ENCODE peak calls at places on chromosomes 6 and 20, in seven cellular contexts. G is ovary, D is endothelial cell of umbilical vein, H is upper lobe of right lung, B is A549, O is pancreas, W is cardiac muscle cell. E is an unnamed sample.

GRCh38 chr6:38239719-38240451 is 399.8 kb downstream of the BTBD9 start:
- DNase-seq in H (no peak), O (no peak), G (no peak), B (peak; percentile 7), W (no peak), D (peak; percentile 29), E (no peak)

GRCh38 chr6:108438918-108439317 is 121.8 kb upstream of the FOXO3 start:
- DNase-seq in B (no peak), W (peak; percentile 19), O (no peak), G (no peak), H (no peak), D (no peak), E (no peak)

GRCh38 chr20:4889446-4889845 is 111.9 kb downstream of the SLC23A2 start:
- DNase-seq in B (no peak), G (no peak), W (no peak), H (no peak), D (no peak), O (no peak), E (no peak)

GRCh38 chr20:50338479-50339195 is 148.0 kb downstream of the CEBPB start:
- DNase-seq in D (no peak), O (no peak), H (no peak), B (no peak), G (no peak), W (peak; percentile 37), E (no peak)

GRCh38 chr20:39019805-39020325 is 57.7 kb downstream of the DHX35 start:
- DNase-seq in H (no peak), O (no peak), W (peak; percentile 30), G (no peak), D (no peak), B (no peak), E (no peak)

GRCh38 chr6:167093922-167094432 is 28.9 kb upstream of the CCR6 start:
- DNase-seq in B (no peak), G (no peak), O (no peak), H (no peak), W (peak; percentile 6), D (no peak), E (peak; percentile 57)

GRCh38 chr6:111846511-111847409 is 26.5 kb downstream of the FYN start:
- DNase-seq in O (no peak), H (no peak), D (no peak), G (no peak), B (no peak), W (no peak), E (no peak)

GRCh38 chr20:38473353-38473795 is 731 bp downstream of the RALGAPB start:
- DNase-seq in D (peak; percentile 39), W (peak; percentile 36), G (no peak), H (no peak), B (peak; percentile 25), O (peak; percentile 39), E (no peak)

GRCh38 chr20:4026093-4026601 is 10.8 kb upstream of the RNF24 start:
- DNase-seq in B (no peak), D (peak; percentile 61), O (no peak), W (peak; percentile 93), H (no peak), G (no peak), E (no peak)

GRCh38 chr6:15090145-15090579 is 155.7 kb upstream of the JARID2 start:
- DNase-seq in B (no peak), W (no peak), G (no peak), H (no peak), D (no peak), O (no peak), E (no peak)

GRCh38 chr20:46137816-46138215 is 19.7 kb downstream of the CD40 start:
- DNase-seq in B (no peak), H (no peak), W (no peak), D (no peak), O (no peak), G (no peak), E (no peak)

GRCh38 chr6:11224252-11224965 is 8.1 kb downstream of the NEDD9 start:
- DNase-seq in W (peak; percentile 51), D (peak; percentile 72), H (no peak), G (no peak), B (no peak), O (no peak), E (peak; percentile 28)

GRCh38 chr20:9200620-9201019 is 131.7 kb downstream of the PLCB4 start:
- DNase-seq in O (no peak), G (no peak), D (no peak), B (peak; percentile 96), W (peak; percentile 72), H (no peak), E (no peak)

GRCh38 chr6:11876934-11877433 is 98.4 kb upstream of the ADTRP start:
- DNase-seq in B (no peak), G (no peak), D (no peak), W (no peak), H (no peak), O (no peak), E (no peak)

GRCh38 chr20:62825288-62825993 is 8.6 kb downstream of the COL9A3 start:
- DNase-seq in O (no peak), G (no peak), W (no peak), B (no peak), D (no peak), H (no peak), E (no peak)

GRCh38 chr6:14550817-14551216 is 433.2 kb downstream of the CD83 start:
- DNase-seq in B (no peak), D (no peak), H (no peak), G (no peak), O (no peak), W (peak; percentile 15), E (no peak)

DNA sequence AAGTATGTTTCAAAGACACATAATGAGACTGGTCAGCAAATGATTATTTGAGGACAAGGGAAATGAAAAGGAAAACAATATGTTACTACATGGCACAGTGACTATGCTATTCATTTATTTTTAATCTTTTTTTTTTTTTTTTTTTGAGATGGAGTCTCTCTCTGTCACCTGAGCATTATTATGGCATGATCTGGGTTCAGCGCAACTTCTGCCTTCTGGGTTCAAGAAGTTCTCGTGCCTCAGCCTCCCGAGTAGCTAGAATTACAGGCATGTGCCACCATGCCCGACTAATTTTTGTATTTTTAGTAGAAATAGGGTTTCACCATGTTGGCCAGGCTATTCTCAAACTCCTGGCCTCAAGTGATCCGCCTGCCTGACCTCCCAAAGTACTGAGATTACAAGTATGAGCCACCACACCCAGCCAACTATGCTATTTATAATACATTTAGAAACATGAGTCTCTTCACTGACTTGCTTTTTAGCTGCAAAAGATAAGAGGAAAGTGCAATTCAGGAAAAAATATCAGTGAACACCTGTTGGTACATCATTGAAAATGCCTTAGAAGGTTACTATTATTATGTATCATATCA is 3.4 kb downstream of the CALHM4 start:
- DNase-seq in O (no peak), W (no peak), D (no peak), G (no peak), B (no peak), H (no peak), E (no peak)
- H3K27ac ChIP-seq in O (no peak overlapping the region), W (no peak overlapping the region), D (no peak overlapping the region), G (no peak overlapping the region), B (peak overlapping the region; percentile 76), H (no peak overlapping the region), E (no peak overlapping the region)

GRCh38 chr20:44576297-44576696 is 6.1 kb upstream of the PKIG start:
- DNase-seq in D (peak; percentile 76), O (no peak), H (no peak), B (peak; percentile 51), W (peak; percentile 71), G (no peak), E (no peak)
- TF ChIP-seq CTCF in D (peak; percentile 35), O (no peak), H (peak; percentile 35), B (peak; percentile 13), W (peak; percentile 53), G (no peak), E (no peak)

GRCh38 chr6:138323821-138324220 is 53.9 kb upstream of the SMIM28 start:
- DNase-seq in D (no peak), O (no peak), H (no peak), W (no peak), G (no peak), B (no peak), E (no peak)

GRCh38 chr6:138331984-138332383 is 45.7 kb upstream of the SMIM28 start:
- DNase-seq in H (no peak), B (no peak), G (no peak), W (no peak), D (no peak), O (no peak), E (no peak)

GRCh38 chr6:138330763-138331162 is 46.9 kb upstream of the SMIM28 start:
- DNase-seq in D (no peak), G (no peak), H (no peak), B (no peak), O (no peak), W (no peak), E (no peak)

GRCh38 chr6:138331444-138331843 is 46.3 kb upstream of the SMIM28 start:
- DNase-seq in B (no peak), W (no peak), O (no peak), D (no peak), H (no peak), G (no peak), E (no peak)

DNA sequence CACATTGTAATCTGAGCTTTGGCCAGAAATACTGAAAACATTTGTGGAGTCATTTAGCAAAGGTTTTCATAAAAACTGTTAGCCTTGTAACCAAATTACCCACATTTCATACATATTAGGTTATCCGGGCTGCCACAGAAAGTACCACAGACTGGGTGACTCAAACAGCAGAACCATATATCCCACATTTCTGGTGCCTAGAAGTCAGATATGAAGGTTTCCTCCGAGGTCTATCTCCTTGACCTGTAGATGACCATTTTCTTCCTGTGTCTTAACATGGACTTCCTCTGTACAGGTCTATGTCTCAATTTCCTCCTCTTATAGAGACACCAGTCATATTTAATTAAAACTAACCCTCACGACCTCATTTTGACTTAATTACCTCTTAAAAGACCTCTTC is 49.5 kb upstream of the SMIM28 start:
- DNase-seq in D (no peak), B (no peak), O (no peak), G (no peak), W (no peak), H (no peak), E (no peak)
- H3K27ac ChIP-seq in D (no peak overlapping the region), B (no peak overlapping the region), O (no peak overlapping the region), G (no peak overlapping the region), W (no peak overlapping the region), H (no peak overlapping the region), E (no peak overlapping the region)

DNA sequence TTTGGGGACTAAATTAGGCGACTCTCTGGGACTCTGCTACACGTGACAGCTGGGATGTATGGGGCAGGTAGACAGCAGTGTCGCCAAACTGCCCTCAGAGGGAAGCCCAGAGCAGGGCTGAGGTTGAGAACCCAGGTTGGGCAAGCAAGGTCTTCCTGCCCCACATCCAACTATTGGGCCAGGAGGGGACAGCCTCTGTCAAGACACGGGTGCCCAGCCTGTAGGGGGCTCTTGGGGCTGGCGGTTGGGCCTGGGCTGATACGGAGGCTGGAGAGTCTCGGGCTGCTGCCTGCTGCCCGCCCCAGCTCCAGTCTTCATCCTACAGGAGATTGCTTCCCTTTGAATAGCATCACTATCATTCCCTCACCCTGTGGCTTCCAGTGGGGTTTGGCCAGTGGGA is 33.3 kb downstream of the CPNE5 start:
- DNase-seq in H (no peak), G (no peak), W (no peak), D (no peak), B (no peak), O (no peak), E (no peak)
- TF ChIP-seq CTCF in H (no peak), G (no peak), W (no peak), D (no peak), B (no peak), O (no peak), E (no peak)

E was measured in CD4-positive, alpha-beta T cell.